ENCODE peak calls at places on chromosome 17, in nine cellular contexts. M, R, F, Y, T, J, H, Q and N are unnamed samples.

GRCh38 chr17:8991514-8992285 is 26.2 kb upstream of the PIK3R5 start:
- DNase-seq in F (no peak), J (peak), Y (peak), H (peak), R (peak), M (peak), Q (peak), T (peak), N (peak)

GRCh38 chr17:72838581-72838980 is 253.9 kb downstream of the SLC39A11 start:
- DNase-seq in Y (no peak), T (no peak), H (no peak), R (no peak), M (no peak), J (no peak), Q (no peak), F (no peak), N (no peak)

GRCh38 chr17:33725675-33726271 is 432.7 kb upstream of the ASIC2 start:
- DNase-seq in R (peak), J (peak), M (peak), T (peak), Y (no peak), H (peak), Q (peak), F (no peak), N (peak)

GRCh38 chr17:73722163-73722562 is 77.9 kb upstream of the SDK2 start:
- DNase-seq in H (no peak), R (peak), F (no peak), J (no peak), M (peak), Q (no peak), Y (no peak), T (no peak), N (no peak)

GRCh38 chr17:82536220-82537201 is 17.0 kb downstream of the FOXK2 start:
- DNase-seq in J (peak), M (no peak), Q (no peak), Y (peak), R (no peak), T (no peak), F (no peak), H (peak), N (no peak)

GRCh38 chr17:18226284-18226945 is 980 bp downstream of the LLGL1 start:
- DNase-seq in H (peak), T (no peak), F (no peak), Y (no peak), Q (no peak), R (no peak), M (no peak), J (no peak), N (no peak)

GRCh38 chr17:79038545-79039135 is 14.7 kb downstream of the C1QTNF1 start:
- DNase-seq in Y (peak), M (no peak), R (no peak), Q (peak), T (no peak), H (peak), F (no peak), J (no peak), N (no peak)

GRCh38 chr17:197352-197751 is 15.9 kb upstream of the DOC2B start:
- DNase-seq in R (no peak), Q (no peak), Y (peak), F (no peak), H (no peak), J (no peak), M (no peak), T (no peak), N (no peak)

GRCh38 chr17:68491864-68492263 is 20.4 kb upstream of the PRKAR1A start:
- DNase-seq in M (no peak), R (no peak), J (no peak), F (no peak), H (no peak), Y (no peak), Q (no peak), T (no peak), N (no peak)

GRCh38 chr17:73595068-73595865 is 49.0 kb downstream of the SDK2 start:
- DNase-seq in R (peak), T (peak), Q (peak), Y (no peak), J (peak), F (no peak), H (no peak), M (peak), N (no peak)

GRCh38 chr17:56317351-56318208 is 164.3 kb downstream of the ANKFN1 start:
- DNase-seq in H (no peak), Y (no peak), J (no peak), T (no peak), R (no peak), Q (no peak), F (no peak), M (no peak), N (no peak)

DNA sequence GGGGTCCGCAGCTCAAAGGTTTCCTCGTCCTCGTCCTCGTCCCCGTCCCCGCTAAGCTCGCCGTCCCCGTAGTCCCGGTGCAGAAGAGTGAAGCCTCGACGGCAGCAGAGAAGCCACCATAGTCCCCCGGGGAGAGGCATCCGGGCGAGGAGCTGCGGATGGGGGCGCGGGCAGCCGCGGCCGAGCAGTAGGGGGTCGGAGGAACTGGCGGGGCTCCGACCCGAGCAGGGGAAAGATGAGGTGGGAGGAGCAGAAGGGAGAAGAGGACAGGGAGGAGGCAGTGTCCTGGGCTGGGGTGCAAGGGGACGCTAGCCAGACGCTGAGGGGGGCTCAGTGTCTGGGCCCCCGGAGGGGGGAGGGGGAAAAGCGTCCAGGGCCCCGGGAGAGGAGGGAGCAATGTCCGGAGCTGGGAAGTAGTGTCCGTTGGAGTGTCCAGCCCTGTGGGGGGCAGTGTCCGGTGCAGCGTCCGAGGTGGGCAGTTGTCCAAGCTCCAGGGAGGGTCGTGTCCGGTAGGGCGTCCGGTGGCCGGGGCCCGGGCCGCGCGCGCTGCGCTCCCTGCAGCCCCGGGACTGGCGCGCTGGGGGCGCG is at the start of gene PLEKHH3:
- DNase-seq in T (no peak), Y (no peak), M (no peak), J (no peak), R (no peak), H (no peak), F (no peak), Q (no peak), N (no peak)
- H3K27ac ChIP-seq in T (peak), Y (peak), M (peak), J (peak), R (peak), H (peak), F (peak), Q (peak), N (peak)

GRCh38 chr17:45223541-45224528 is 2.1 kb downstream of the FMNL1 start:
- DNase-seq in Q (no peak), T (no peak), R (no peak), F (no peak), J (no peak), Y (no peak), M (no peak), H (no peak), N (no peak)

GRCh38 chr17:45221081-45221996 is at the start of gene FMNL1:
- DNase-seq in F (no peak), M (peak), H (no peak), J (no peak), Y (no peak), Q (no peak), R (no peak), T (peak), N (peak)

GRCh38 chr17:45222994-45223540 is 1.4 kb downstream of the FMNL1 start:
- DNase-seq in Y (no peak), F (no peak), Q (no peak), H (no peak), J (no peak), M (peak), R (no peak), T (no peak), N (no peak)

GRCh38 chr17:45221997-45222272 is 250 bp downstream of the FMNL1 start:
- DNase-seq in F (no peak), R (no peak), M (no peak), J (no peak), Q (no peak), T (no peak), H (no peak), Y (no peak), N (no peak)

DNA sequence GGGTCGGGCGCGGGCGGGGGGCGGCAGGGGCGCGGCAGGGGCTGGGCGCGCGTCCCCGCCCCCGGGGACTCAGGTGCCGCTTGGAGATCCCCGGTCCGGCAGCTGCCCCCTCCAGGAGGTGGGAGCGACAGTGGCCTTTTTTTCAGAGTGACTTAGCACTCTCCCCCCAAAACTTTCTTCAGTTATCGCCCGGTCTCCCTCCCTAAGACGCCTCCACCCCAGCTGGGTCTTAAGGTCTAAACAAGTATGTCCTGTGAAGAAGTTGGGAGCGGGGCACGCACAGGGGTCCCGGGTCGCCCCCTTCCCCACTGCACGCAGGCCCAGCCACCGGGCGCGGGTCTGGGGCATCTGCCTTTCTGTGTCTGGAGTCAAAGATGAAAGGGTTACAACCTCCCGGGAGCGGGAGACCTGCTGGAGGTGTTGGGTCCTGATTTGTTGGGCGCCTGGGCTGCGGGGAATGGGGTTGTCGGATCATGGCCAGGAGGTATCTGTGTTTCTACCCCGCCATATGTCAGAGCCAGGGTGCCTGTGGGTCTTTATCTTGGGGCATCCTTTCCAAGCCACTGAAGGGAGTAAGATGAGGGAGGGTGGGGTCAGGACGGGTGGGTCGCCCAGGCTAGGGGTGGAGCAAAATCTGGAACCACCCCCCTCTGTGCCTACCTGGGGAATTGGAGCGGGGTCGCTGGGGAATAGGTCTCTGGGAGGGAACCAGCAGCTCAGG is 748 bp downstream of the FMNL1 start:
- DNase-seq in J (no peak), M (no peak), F (no peak), T (peak), Q (no peak), R (peak), H (no peak), Y (no peak), N (no peak)
- H3K27ac ChIP-seq in J (no peak), M (no peak), F (peak), T (peak), Q (peak), R (no peak), H (no peak), Y (peak), N (no peak)

DNA sequence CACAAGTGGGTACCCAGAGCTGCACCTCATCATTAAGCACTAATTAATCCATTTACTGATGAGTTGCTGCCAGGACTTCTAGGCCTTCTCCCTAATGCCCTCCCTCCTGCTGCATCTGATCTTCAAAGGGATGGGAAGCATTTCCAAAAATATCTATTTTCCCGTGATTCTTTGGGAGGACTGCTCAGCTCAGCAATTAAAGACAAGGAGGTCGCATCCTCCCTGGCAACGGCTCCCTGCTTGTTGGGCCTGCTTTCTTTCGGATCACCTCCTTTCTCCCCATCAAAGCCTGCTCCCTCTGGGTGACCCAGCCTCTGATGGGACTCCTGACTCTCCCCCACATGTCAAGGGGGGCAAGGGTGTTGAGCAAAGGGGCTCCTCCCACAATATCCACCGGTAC is 26.0 kb upstream of the SPPL2C start:
- DNase-seq in J (no peak), Q (no peak), F (no peak), R (no peak), H (no peak), Y (no peak), T (no peak), M (no peak), N (no peak)
- H3K27ac ChIP-seq in J (no peak), Q (no peak), F (no peak), R (no peak), H (no peak), Y (no peak), T (no peak), M (no peak), N (no peak)

DNA sequence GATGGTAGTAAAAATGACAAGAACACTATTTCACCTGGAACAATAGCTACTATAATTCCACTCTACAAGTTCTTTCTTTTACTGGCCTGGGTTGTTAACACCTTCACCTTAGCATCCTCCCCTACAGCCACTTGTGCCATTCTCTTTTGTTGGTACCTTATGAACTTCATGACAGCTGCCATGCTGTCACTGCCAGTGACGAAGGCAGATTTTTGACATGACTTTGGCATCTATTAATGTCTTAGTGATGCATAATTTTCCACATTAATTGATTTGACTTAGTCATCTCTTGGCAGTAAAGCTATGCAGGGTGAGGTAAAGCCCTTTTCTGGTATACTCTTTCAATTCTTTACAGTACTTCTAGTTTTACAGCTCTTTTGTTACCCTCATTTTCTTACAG is 207.9 kb downstream of the TANC2 start:
- DNase-seq in F (no peak), Q (no peak), M (no peak), H (no peak), R (no peak), J (no peak), T (no peak), Y (no peak), N (no peak)
- H3K27ac ChIP-seq in F (no peak), Q (no peak), M (no peak), H (no peak), R (no peak), J (no peak), T (no peak), Y (no peak), N (no peak)

GRCh38 chr17:2828396-2829038 is 32.3 kb downstream of the RAP1GAP2 start:
- DNase-seq in M (peak), F (no peak), T (peak), R (peak), Y (peak), J (peak), Q (peak), H (peak), N (peak)
- H3K27ac ChIP-seq in M (peak), F (no peak), T (no peak), R (no peak), Y (no peak), J (no peak), Q (no peak), H (no peak), N (no peak)

DNA sequence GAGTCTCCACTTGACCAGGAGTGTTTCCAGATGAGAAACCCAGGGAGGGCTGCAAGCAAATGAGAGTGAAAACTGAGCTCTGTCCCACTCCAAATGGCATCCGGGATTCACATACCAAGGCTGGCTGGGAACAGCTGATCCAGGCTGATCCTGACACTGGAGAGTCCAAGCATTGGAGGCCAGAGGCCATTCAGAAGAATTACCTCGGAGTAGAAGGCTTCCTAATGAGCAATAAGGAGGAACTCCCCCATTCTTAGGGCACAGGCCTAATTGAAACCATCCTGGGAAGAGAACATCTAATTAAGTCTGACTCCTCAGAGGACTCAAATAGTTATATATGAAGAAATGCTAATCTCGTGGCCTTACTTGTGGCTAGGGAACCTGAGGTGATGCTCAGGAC is 142.8 kb downstream of the PRKCA start:
- DNase-seq in F (no peak), R (no peak), J (peak), M (no peak), Y (no peak), Q (no peak), T (no peak), H (no peak), N (no peak)
- H3K27ac ChIP-seq in F (no peak), R (no peak), J (peak), M (no peak), Y (no peak), Q (no peak), T (no peak), H (no peak), N (no peak)

GRCh38 chr17:80874866-80875445 is 116.7 kb upstream of the CHMP6 start:
- DNase-seq in J (no peak), R (no peak), F (no peak), M (no peak), Q (no peak), Y (no peak), T (no peak), H (no peak), N (no peak)
- H3K27ac ChIP-seq in J (no peak), R (no peak), F (no peak), M (no peak), Q (no peak), Y (no peak), T (no peak), H (no peak), N (no peak)

GRCh38 chr17:41870097-41870496 is 4.9 kb upstream of the KLHL11 start:
- DNase-seq in Q (no peak), H (no peak), R (no peak), Y (no peak), T (no peak), J (no peak), M (no peak), F (no peak), N (no peak)

GRCh38 chr17:41868568-41868967 is 3.3 kb upstream of the KLHL11 start:
- DNase-seq in J (no peak), T (no peak), F (no peak), M (no peak), H (no peak), Y (no peak), Q (no peak), R (no peak), N (no peak)

GRCh38 chr17:41871789-41872188 is 6.6 kb upstream of the KLHL11 start:
- DNase-seq in M (no peak), H (no peak), F (no peak), J (no peak), R (no peak), T (no peak), Y (no peak), Q (no peak), N (no peak)

GRCh38 chr17:41870627-41871026 is 5.4 kb upstream of the KLHL11 start:
- DNase-seq in J (no peak), T (no peak), Y (no peak), H (no peak), R (no peak), M (no peak), Q (no peak), F (no peak), N (no peak)

DNA sequence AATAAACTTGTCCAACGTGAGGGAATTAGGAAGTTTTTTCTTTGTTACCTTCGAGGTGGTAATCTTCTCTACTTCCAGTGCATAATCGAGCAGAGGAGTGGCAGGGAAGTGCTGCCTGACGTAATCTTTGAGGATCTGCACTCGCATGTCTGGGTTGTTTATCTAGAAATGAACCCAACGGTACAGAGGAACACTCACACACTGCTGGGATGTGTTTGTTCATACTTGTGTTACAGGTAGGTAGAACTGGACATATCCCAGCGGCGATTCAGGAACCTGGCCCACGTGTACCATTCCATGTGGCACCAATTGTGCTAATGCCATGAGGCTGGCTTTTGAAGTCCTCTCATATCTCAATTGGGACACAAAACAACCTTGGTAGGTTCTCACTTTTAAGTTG is 4.2 kb upstream of the KLHL11 start:
- DNase-seq in Q (no peak), F (no peak), T (no peak), Y (no peak), M (no peak), H (no peak), R (no peak), J (no peak), N (no peak)
- H3K27ac ChIP-seq in Q (peak), F (no peak), T (peak), Y (no peak), M (no peak), H (no peak), R (no peak), J (no peak), N (no peak)

GRCh38 chr17:40538019-40538935 is 27.0 kb downstream of the CCR7 start:
- DNase-seq in Y (peak), M (no peak), F (no peak), H (peak), Q (no peak), R (no peak), J (no peak), T (no peak), N (peak)
- H3K27ac ChIP-seq in Y (peak), M (peak), F (peak), H (peak), Q (peak), R (no peak), J (no peak), T (no peak), N (peak)